ENCODE peak calls at places on chromosomes 1 and 21, in five cellular contexts. One of them, this sample, is unnamed.

GRCh38 chr1:116853680-116854191 is 56.0 kb upstream of the PTGFRN start:
- DNase-seq in aorta: no peak
- DNase-seq in substantia nigra: no peak
- DNase-seq in psoas muscle: no peak
- DNase-seq in heart right ventricle: no peak
- DNase-seq in this sample: no peak

GRCh38 chr1:156851779-156852413 is 7.0 kb downstream of the INSRR start:
- DNase-seq in aorta: no peak
- DNase-seq in substantia nigra: no peak
- DNase-seq in psoas muscle: no peak
- DNase-seq in heart right ventricle: peak
- DNase-seq in this sample: no peak

GRCh38 chr1:222910699-222911098 is 95.9 kb downstream of the DISP1 start:
- DNase-seq in aorta: no peak
- DNase-seq in substantia nigra: no peak
- DNase-seq in psoas muscle: no peak
- DNase-seq in heart right ventricle: no peak
- DNase-seq in this sample: no peak

GRCh38 chr21:31554511-31555022 is 104.9 kb upstream of the SOD1 start:
- DNase-seq in aorta: peak
- DNase-seq in substantia nigra: no peak
- DNase-seq in psoas muscle: no peak
- DNase-seq in heart right ventricle: no peak
- DNase-seq in this sample: no peak

GRCh38 chr1:244347942-244348341 is 103.8 kb downstream of the ADSS2 start:
- DNase-seq in aorta: no peak
- DNase-seq in substantia nigra: no peak
- DNase-seq in psoas muscle: no peak
- DNase-seq in heart right ventricle: no peak
- DNase-seq in this sample: no peak

GRCh38 chr1:205998457-205999241 is 4.5 kb downstream of the RAB7B start:
- DNase-seq in aorta: no peak
- DNase-seq in substantia nigra: no peak
- DNase-seq in psoas muscle: peak
- DNase-seq in heart right ventricle: peak
- DNase-seq in this sample: no peak

GRCh38 chr1:105626276-105626987 is 1430.0 kb upstream of the PRMT6 start:
- DNase-seq in aorta: no peak
- DNase-seq in substantia nigra: no peak
- DNase-seq in psoas muscle: no peak
- DNase-seq in heart right ventricle: no peak
- DNase-seq in this sample: no peak

GRCh38 chr1:53739109-53739681 is at the start of gene GLIS1:
- DNase-seq in aorta: peak
- DNase-seq in substantia nigra: peak
- DNase-seq in psoas muscle: peak
- DNase-seq in heart right ventricle: peak
- DNase-seq in this sample: peak

GRCh38 chr1:923131-923990 is at the start of gene SAMD11:
- DNase-seq in aorta: peak
- DNase-seq in substantia nigra: peak
- DNase-seq in psoas muscle: peak
- DNase-seq in heart right ventricle: peak
- DNase-seq in this sample: peak

GRCh38 chr1:85342177-85342576 is 65.7 kb upstream of the BCL10 start:
- DNase-seq in aorta: no peak
- DNase-seq in substantia nigra: no peak
- DNase-seq in psoas muscle: no peak
- DNase-seq in heart right ventricle: no peak
- DNase-seq in this sample: no peak

GRCh38 chr21:36425286-36425685 is 40.1 kb downstream of the CHAF1B start:
- DNase-seq in aorta: peak
- DNase-seq in substantia nigra: no peak
- DNase-seq in psoas muscle: no peak
- DNase-seq in heart right ventricle: no peak
- DNase-seq in this sample: no peak

GRCh38 chr1:106249365-106249764 is 807.1 kb upstream of the PRMT6 start:
- DNase-seq in aorta: no peak
- DNase-seq in substantia nigra: no peak
- DNase-seq in psoas muscle: no peak
- DNase-seq in heart right ventricle: no peak
- DNase-seq in this sample: no peak

GRCh38 chr1:165631403-165632151 is 543 bp downstream of the MGST3 start:
- DNase-seq in aorta: peak
- DNase-seq in substantia nigra: peak
- DNase-seq in psoas muscle: peak
- DNase-seq in heart right ventricle: peak
- DNase-seq in this sample: peak
- H3K27ac ChIP-seq in aorta: peak
- H3K27ac ChIP-seq in substantia nigra: peak
- H3K27ac ChIP-seq in psoas muscle: peak
- H3K27ac ChIP-seq in heart right ventricle: peak
- H3K27ac ChIP-seq in this sample: peak

GRCh38 chr1:171935086-171935485 is 93.8 kb downstream of the DNM3 start:
- DNase-seq in aorta: no peak
- DNase-seq in substantia nigra: no peak
- DNase-seq in psoas muscle: no peak
- DNase-seq in heart right ventricle: no peak
- DNase-seq in this sample: no peak
- H3K27ac ChIP-seq in aorta: no peak
- H3K27ac ChIP-seq in substantia nigra: no peak
- H3K27ac ChIP-seq in psoas muscle: no peak
- H3K27ac ChIP-seq in heart right ventricle: no peak
- H3K27ac ChIP-seq in this sample: no peak

DNA sequence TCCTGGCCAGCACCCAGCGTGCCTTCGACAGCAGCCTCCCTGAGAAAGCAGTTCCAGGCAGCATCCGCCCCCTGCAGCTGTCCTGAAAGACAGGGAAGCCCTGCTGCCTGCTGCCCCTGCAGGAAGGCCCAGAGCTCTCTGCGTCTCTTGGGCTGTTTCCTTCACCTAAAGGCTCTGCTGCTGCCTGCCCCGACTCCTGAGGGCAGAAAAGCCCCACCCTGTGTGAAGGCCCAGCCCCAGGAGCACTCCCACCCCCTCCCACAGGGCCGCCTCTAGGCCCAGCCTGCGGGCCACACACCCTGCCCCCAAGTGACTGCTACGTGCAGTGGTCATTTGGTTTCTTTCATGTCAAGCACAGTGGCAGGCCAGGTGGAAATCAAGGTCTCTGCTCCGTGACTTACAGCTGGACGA is 12.4 kb downstream of the RIPK4 start:
- DNase-seq in aorta: peak
- DNase-seq in substantia nigra: no peak
- DNase-seq in psoas muscle: no peak
- DNase-seq in heart right ventricle: no peak
- DNase-seq in this sample: no peak
- H3K27ac ChIP-seq in aorta: no peak
- H3K27ac ChIP-seq in substantia nigra: no peak
- H3K27ac ChIP-seq in psoas muscle: no peak
- H3K27ac ChIP-seq in heart right ventricle: no peak
- H3K27ac ChIP-seq in this sample: no peak

GRCh38 chr1:212232020-212232570 is 53.1 kb upstream of the PPP2R5A start:
- DNase-seq in aorta: no peak
- DNase-seq in substantia nigra: no peak
- DNase-seq in psoas muscle: no peak
- DNase-seq in heart right ventricle: no peak
- DNase-seq in this sample: no peak

GRCh38 chr1:212236664-212237220 is 48.5 kb upstream of the PPP2R5A start:
- DNase-seq in aorta: no peak
- DNase-seq in substantia nigra: no peak
- DNase-seq in psoas muscle: no peak
- DNase-seq in heart right ventricle: no peak
- DNase-seq in this sample: no peak

GRCh38 chr1:212233321-212233720 is 51.9 kb upstream of the PPP2R5A start:
- DNase-seq in aorta: no peak
- DNase-seq in substantia nigra: no peak
- DNase-seq in psoas muscle: no peak
- DNase-seq in heart right ventricle: no peak
- DNase-seq in this sample: no peak

GRCh38 chr1:212235848-212236247 is 49.4 kb upstream of the PPP2R5A start:
- DNase-seq in aorta: no peak
- DNase-seq in substantia nigra: no peak
- DNase-seq in psoas muscle: no peak
- DNase-seq in heart right ventricle: no peak
- DNase-seq in this sample: no peak

DNA sequence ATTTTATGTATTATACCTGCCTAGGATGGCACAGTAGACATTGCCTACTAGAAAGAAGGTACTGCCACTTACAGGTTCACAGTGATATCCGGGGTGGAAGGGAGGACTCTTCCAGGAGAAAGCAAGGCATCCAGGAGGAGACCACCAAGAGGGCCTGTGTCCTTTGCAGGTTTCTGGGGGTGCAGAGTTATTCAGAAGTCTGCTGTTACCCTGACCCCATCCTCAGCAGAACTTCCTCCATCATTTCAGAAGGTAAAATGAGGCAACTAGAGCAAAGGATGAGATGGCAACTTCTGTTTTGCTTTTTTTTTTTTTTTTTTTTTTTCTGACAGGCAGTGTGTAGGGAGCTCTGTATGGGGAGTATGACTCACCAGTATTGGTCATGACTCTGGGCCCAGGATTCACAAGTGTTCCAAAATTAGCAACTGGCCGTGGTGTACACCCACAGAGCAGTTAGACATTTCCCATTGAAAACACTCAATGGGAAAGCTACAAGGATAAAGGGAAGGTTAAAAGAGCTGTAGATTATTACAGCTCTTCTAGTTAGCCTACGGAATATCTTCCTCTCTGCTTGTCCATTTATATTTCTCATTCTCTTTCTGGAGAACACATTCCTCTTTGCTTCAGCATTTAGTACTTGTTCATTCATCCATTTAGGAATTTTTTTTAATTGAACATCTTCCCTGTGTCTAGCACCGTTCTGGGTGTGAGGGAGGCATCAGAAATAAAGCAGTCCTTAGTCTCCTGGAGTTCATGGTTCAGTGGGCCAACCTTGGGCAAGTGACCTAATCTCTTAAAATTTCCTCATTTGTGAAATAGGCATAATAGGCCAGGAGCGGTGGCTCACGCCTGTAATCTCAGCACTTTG is 50.5 kb upstream of the PPP2R5A start:
- DNase-seq in aorta: no peak
- DNase-seq in substantia nigra: no peak
- DNase-seq in psoas muscle: peak
- DNase-seq in heart right ventricle: no peak
- DNase-seq in this sample: no peak
- H3K27ac ChIP-seq in aorta: no peak
- H3K27ac ChIP-seq in substantia nigra: no peak
- H3K27ac ChIP-seq in psoas muscle: peak
- H3K27ac ChIP-seq in heart right ventricle: peak
- H3K27ac ChIP-seq in this sample: no peak

GRCh38 chr1:225362805-225363204 is 65.0 kb downstream of the LBR start:
- DNase-seq in aorta: no peak
- DNase-seq in substantia nigra: no peak
- DNase-seq in psoas muscle: no peak
- DNase-seq in heart right ventricle: no peak
- DNase-seq in this sample: no peak
- H3K27ac ChIP-seq in aorta: no peak
- H3K27ac ChIP-seq in substantia nigra: no peak
- H3K27ac ChIP-seq in psoas muscle: no peak
- H3K27ac ChIP-seq in heart right ventricle: no peak
- H3K27ac ChIP-seq in this sample: no peak